ENCODE peak calls at places on chromosome 4, in seven cellular contexts. J is A549; U is heart left ventricle; O is stimulated activated CD8-positive, alpha-beta memory T cell treated with anti-CD3 and anti-CD28 coated beads, Interleukin-2, amount 100 ng/mL, for 48 hours; S is sciatic nerve; A is NCI-H345; F is Calu3. I is an unnamed sample.

GRCh38 chr4:41287005-41287404 is 30.3 kb downstream of the UCHL1 start:
- DNase-seq in J (no peak), U (no peak), O (no peak), S (no peak), A (no peak), F (no peak), I (peak)

GRCh38 chr4:107721436-107722090 is 1.5 kb upstream of the PAPSS1 start:
- DNase-seq in J (no peak), U (no peak), O (peak), S (no peak), A (peak), F (no peak), I (no peak)

GRCh38 chr4:3040447-3041191 is 33.7 kb downstream of the HTT-AS start:
- DNase-seq in J (no peak), U (no peak), O (no peak), S (peak), A (no peak), F (no peak), I (no peak)

GRCh38 chr4:88971536-88971935 is 85.4 kb downstream of the FAM13A start:
- DNase-seq in J (no peak), U (no peak), O (no peak), S (no peak), A (no peak), F (no peak), I (peak)

GRCh38 chr4:59195867-59196266 is 2004.3 kb upstream of the ADGRL3 start:
- DNase-seq in J (no peak), U (no peak), O (no peak), S (no peak), A (no peak), F (no peak), I (no peak)

GRCh38 chr4:167544391-167544790 is 310.1 kb upstream of the SPOCK3 start:
- DNase-seq in J (no peak), U (no peak), O (no peak), S (no peak), A (no peak), F (no peak), I (no peak)

GRCh38 chr4:123977623-123978022 is 581.0 kb downstream of the SPRY1 start:
- DNase-seq in J (no peak), U (no peak), O (no peak), S (no peak), A (no peak), F (no peak), I (peak)

GRCh38 chr4:38091636-38092035 is 131.4 kb downstream of the PTTG2 start:
- DNase-seq in J (no peak), U (no peak), O (no peak), S (no peak), A (no peak), F (no peak), I (peak)

GRCh38 chr4:169268951-169269781 is 1.6 kb downstream of the SH3RF1 start:
- DNase-seq in J (no peak), U (no peak), O (no peak), S (no peak), A (no peak), F (peak), I (peak)

GRCh38 chr4:15034071-15034764 is 31.9 kb downstream of the CPEB2 start:
- DNase-seq in J (no peak), U (peak), O (no peak), S (no peak), A (no peak), F (no peak), I (peak)

GRCh38 chr4:74108457-74109115 is 9.6 kb upstream of the CXCL2 start:
- DNase-seq in J (no peak), U (no peak), O (no peak), S (no peak), A (no peak), F (no peak), I (no peak)

GRCh38 chr4:19224820-19225219 is 1026.9 kb upstream of the SLIT2 start:
- DNase-seq in J (no peak), U (no peak), O (no peak), S (no peak), A (peak), F (no peak), I (peak)

GRCh38 chr4:6263541-6264540 is 5.8 kb upstream of the WFS1 start:
- DNase-seq in J (no peak), U (no peak), O (no peak), S (no peak), A (no peak), F (peak), I (peak)

GRCh38 chr4:6972911-6973310 is 63.3 kb downstream of the TBC1D14 start:
- DNase-seq in J (no peak), U (no peak), O (no peak), S (no peak), A (no peak), F (no peak), I (peak)

GRCh38 chr4:170007113-170007512 is 19.1 kb downstream of the MFAP3L start:
- DNase-seq in J (no peak), U (no peak), O (no peak), S (no peak), A (no peak), F (no peak), I (peak)

GRCh38 chr4:173252024-173252935 is 81.9 kb downstream of the HMGB2 start:
- DNase-seq in J (peak), U (peak), O (no peak), S (peak), A (peak), F (peak), I (peak)

GRCh38 chr4:151443777-151444176 is 34.8 kb downstream of the FHIP1A start:
- DNase-seq in J (no peak), U (no peak), O (no peak), S (no peak), A (no peak), F (no peak), I (no peak)

GRCh38 chr4:98887137-98887536 is 41.8 kb downstream of the EIF4E start:
- DNase-seq in J (no peak), U (no peak), O (no peak), S (no peak), A (no peak), F (no peak), I (peak)

GRCh38 chr4:121594796-121595526 is 101.8 kb downstream of the ANXA5 start:
- DNase-seq in J (no peak), U (peak), O (no peak), S (no peak), A (no peak), F (no peak), I (peak)